ENCODE peak calls at places on chromosomes 4 and X, in five cellular contexts. R is GM12891, S is Right ventricle myocardium inferior, D is memory B cell, Y is fibroblast of pulmonary artery. Q is an unnamed sample.

GRCh38 chrX:122517781-122518180 is 666.3 kb upstream of the GRIA3 start:
- DNase-seq in R (no peak), S (no peak), D (no peak), Y (no peak), Q (no peak)

GRCh38 chr4:76658231-76659102 is 223.4 kb downstream of the SHROOM3 start:
- DNase-seq in R (no peak), S (no peak), D (no peak), Y (peak), Q (peak)

GRCh38 chr4:1588306-1588705 is 95.8 kb downstream of the FAM53A start:
- DNase-seq in R (no peak), S (peak), D (no peak), Y (no peak), Q (no peak)

GRCh38 chr4:106380179-106380578 is 11.6 kb upstream of the GIMD1 start:
- DNase-seq in R (no peak), S (no peak), D (no peak), Y (no peak), Q (no peak)

GRCh38 chr4:22874334-22874912 is 181.7 kb downstream of the GBA3 start:
- DNase-seq in R (no peak), S (no peak), D (no peak), Y (no peak), Q (no peak)

GRCh38 chr4:187006189-187006618 is 282.5 kb upstream of the FAT1 start:
- DNase-seq in R (no peak), S (no peak), D (no peak), Y (peak), Q (no peak)

GRCh38 chr4:67014592-67014991 is 530.7 kb downstream of the CENPC start:
- DNase-seq in R (no peak), S (no peak), D (no peak), Y (no peak), Q (no peak)

GRCh38 chr4:83850435-83850834 is 314.5 kb downstream of the GPAT3 start:
- DNase-seq in R (no peak), S (no peak), D (no peak), Y (no peak), Q (peak)